ENCODE peak calls at places on chromosomes 1 and 21, in five cellular contexts. M is H1, H is HCT116, B is HepG2, L is GM12878. N is an unnamed sample.

GRCh38 chr1:58815069-58815679 is 31.3 kb upstream of the JUN start:
- DNase-seq in M (peak; percentile 51), H (peak; percentile 52), B (peak; percentile 66), L (peak; percentile 23), N (peak; percentile 83)

GRCh38 chr21:45308211-45309068 is 20.7 kb upstream of the POFUT2 start:
- DNase-seq in M (no peak), H (no peak), B (peak; percentile 87), L (no peak), N (no peak)

GRCh38 chr1:226021406-226022200 is 22.5 kb upstream of the SDE2 start:
- DNase-seq in M (no peak), H (no peak), B (no peak), L (no peak), N (no peak)

GRCh38 chr1:2573250-2573649 is 13.3 kb upstream of the PRXL2B start:
- DNase-seq in M (no peak), H (no peak), B (no peak), L (no peak), N (no peak)

GRCh38 chr1:238252033-238252802 is 361.5 kb upstream of the ZP4 start:
- DNase-seq in M (peak; percentile 60), H (no peak), B (no peak), L (no peak), N (peak; percentile 27)

GRCh38 chr1:63847308-63847910 is 73.6 kb downstream of the ROR1 start:
- DNase-seq in M (no peak), H (no peak), B (no peak), L (no peak), N (no peak)

GRCh38 chr1:163410073-163410522 is 88.3 kb downstream of the NUF2 start:
- DNase-seq in M (peak; percentile 65), H (peak; percentile 48), B (peak; percentile 51), L (no peak), N (peak; percentile 30)

GRCh38 chr21:14740692-14741091 is 194.6 kb upstream of the SAMSN1 start:
- DNase-seq in M (no peak), H (no peak), B (no peak), L (no peak), N (no peak)

GRCh38 chr1:44785501-44786137 is 2.4 kb downstream of the BEST4 start:
- DNase-seq in M (no peak), H (no peak), B (no peak), L (no peak), N (no peak)

GRCh38 chr21:35886887-35887286 is 173.4 kb downstream of the SETD4 start:
- DNase-seq in M (no peak), H (no peak), B (no peak), L (no peak), N (no peak)

GRCh38 chr21:38945536-38946245 is 140.0 kb downstream of the ETS2 start:
- DNase-seq in M (peak; percentile 17), H (no peak), B (no peak), L (no peak), N (no peak)

GRCh38 chr1:241658081-241658793 is 6.2 kb downstream of the WDR64 start:
- DNase-seq in M (no peak), H (no peak), B (no peak), L (no peak), N (no peak)

GRCh38 chr1:11708554-11709350 is 17.2 kb downstream of the DRAXIN start:
- DNase-seq in M (no peak), H (no peak), B (no peak), L (no peak), N (no peak)

GRCh38 chr1:176656257-176656995 is 193.5 kb downstream of the PAPPA2 start:
- DNase-seq in M (no peak), H (no peak), B (no peak), L (no peak), N (no peak)

GRCh38 chr1:40919475-40920011 is 57.4 kb upstream of the CITED4 start:
- DNase-seq in M (no peak), H (peak; percentile 66), B (peak; percentile 97), L (no peak), N (no peak)

GRCh38 chr1:64043976-64044375 is 159.4 kb upstream of the UBE2U start:
- DNase-seq in M (no peak), H (no peak), B (no peak), L (no peak), N (no peak)

GRCh38 chr1:21238141-21238800 is 52.0 kb downstream of the ECE1 start:
- DNase-seq in M (no peak), H (no peak), B (no peak), L (no peak), N (no peak)

GRCh38 chr1:224333939-224334701 is 4.1 kb upstream of the NVL start:
- DNase-seq in M (no peak), H (no peak), B (no peak), L (peak; percentile 33), N (peak; percentile 40)

GRCh38 chr1:97071163-97071562 is 349.6 kb downstream of the PTBP2 start:
- DNase-seq in M (no peak), H (no peak), B (no peak), L (no peak), N (no peak)

GRCh38 chr1:60245371-60245770 is 171.8 kb upstream of the C1orf87 start:
- DNase-seq in M (no peak), H (no peak), B (no peak), L (no peak), N (no peak)

GRCh38 chr21:46322351-46323226 is 1.1 kb downstream of the C21orf58 start:
- DNase-seq in M (no peak), H (no peak), B (no peak), L (no peak), N (no peak)

GRCh38 chr1:44602675-44603610 is 71.3 kb downstream of the TMEM53 start:
- DNase-seq in M (no peak), H (no peak), B (no peak), L (no peak), N (no peak)

GRCh38 chr21:34762761-34763160 is 94.0 kb downstream of the CLIC6 start:
- DNase-seq in M (no peak), H (no peak), B (no peak), L (no peak), N (no peak)

GRCh38 chr1:150272379-150272840 is at the start of gene C1orf54:
- DNase-seq in M (no peak), H (no peak), B (no peak), L (no peak), N (no peak)

GRCh38 chr1:169795687-169796086 is 980 bp upstream of the METTL18 start:
- DNase-seq in M (no peak), H (no peak), B (no peak), L (no peak), N (no peak)
- TF ChIP-seq SRF in M (no peak), H (no peak), B (no peak), L (no peak), N (no peak)

DNA sequence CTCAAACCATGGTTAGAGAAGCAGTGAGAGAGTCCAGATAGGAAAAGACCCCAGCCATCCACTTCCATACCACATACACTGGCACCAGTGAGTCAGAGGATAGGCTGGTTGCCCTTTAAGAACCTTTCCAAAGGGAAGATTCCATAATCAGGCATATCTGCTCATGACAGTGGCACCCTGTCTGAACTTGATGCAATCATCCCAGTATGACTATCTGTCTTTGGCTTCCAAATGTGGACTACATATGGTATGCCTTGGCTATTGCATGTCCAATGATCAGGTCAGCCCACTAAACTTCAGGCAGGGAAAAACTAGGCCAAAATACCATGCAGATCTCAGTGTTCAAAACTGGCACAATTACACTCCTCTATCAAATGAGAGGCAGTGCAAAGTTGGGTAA is 20.6 kb downstream of the NPR1 start:
- DNase-seq in M (no peak), H (no peak), B (no peak), L (no peak), N (no peak)
- TF ChIP-seq SRF in M (no peak), H (no peak), B (no peak), L (no peak), N (no peak)

DNA sequence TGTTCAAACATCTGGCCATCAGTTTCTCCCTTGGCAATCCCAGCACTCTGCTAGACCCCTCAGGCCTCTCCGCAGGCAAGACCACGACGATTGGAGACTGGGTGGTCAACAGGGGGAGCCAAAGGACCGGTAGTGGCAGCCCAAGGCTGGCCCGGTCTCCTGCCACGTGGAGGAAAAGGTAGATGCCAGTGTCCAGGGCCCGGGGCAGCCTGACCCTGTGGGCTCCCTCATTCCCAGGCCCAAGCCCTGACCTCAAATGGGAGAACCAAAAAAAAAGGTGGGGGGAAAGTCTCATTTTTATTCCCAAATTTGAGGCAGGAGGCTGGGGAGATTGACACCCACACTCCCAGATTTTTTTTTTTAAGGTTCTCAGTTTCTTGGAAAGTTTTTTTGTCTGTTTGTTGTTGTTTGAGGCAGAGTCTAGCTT is 24.8 kb downstream of the S100A6 start:
- DNase-seq in M (no peak), H (peak; percentile 70), B (peak; percentile 71), L (no peak), N (peak; percentile 85)
- TF ChIP-seq SRF in M (no peak), H (no peak), B (no peak), L (no peak), N (no peak)

GRCh38 chr21:41950941-41951408 is 2.8 kb downstream of the C2CD2 start:
- DNase-seq in M (no peak), H (no peak), B (no peak), L (no peak), N (no peak)
- TF ChIP-seq SRF in M (no peak), H (no peak), B (no peak), L (no peak), N (no peak)

DNA sequence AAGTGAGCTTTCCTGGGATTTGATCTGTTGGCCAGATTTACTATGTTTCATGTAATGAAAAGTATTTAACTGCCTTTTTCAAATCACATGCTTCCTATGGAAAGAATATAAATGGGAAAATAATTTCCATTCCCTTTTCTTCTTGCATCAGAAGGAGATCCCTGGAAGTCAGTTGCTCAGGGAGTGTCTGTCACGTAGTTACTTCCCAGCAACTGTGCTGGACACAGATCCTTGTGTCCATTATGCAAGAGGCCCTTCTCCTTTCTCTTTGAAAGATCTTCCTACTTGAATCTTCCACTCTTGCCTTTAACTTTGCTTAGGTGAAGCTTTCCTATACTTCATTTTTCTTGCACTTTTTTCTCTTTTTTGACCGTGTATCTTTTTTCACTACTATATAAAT is 59.4 kb downstream of the CENPF start:
- DNase-seq in M (no peak), H (no peak), B (no peak), L (no peak), N (no peak)
- TF ChIP-seq SRF in M (no peak), H (no peak), B (no peak), L (no peak), N (no peak)

GRCh38 chr1:8343464-8344001 is 25.6 kb downstream of the SLC45A1 start:
- DNase-seq in M (no peak), H (peak; percentile 46), B (peak; percentile 67), L (no peak), N (no peak)
- TF ChIP-seq SRF in M (no peak), H (no peak), B (no peak), L (no peak), N (no peak)

GRCh38 chr1:165114889-165115285 is 241.6 kb downstream of the LMX1A start:
- DNase-seq in M (no peak), H (no peak), B (no peak), L (no peak), N (no peak)

GRCh38 chr1:165116732-165117131 is 239.8 kb downstream of the LMX1A start:
- DNase-seq in M (no peak), H (peak; percentile 48), B (no peak), L (no peak), N (no peak)

GRCh38 chr1:165117482-165117881 is 239.0 kb downstream of the LMX1A start:
- DNase-seq in M (no peak), H (no peak), B (no peak), L (no peak), N (no peak)

GRCh38 chr1:165112260-165112659 is 244.3 kb downstream of the LMX1A start:
- DNase-seq in M (no peak), H (no peak), B (no peak), L (no peak), N (no peak)

GRCh38 chr1:165114022-165114888 is 242.3 kb downstream of the LMX1A start:
- DNase-seq in M (peak; percentile 47), H (peak; percentile 44), B (peak; percentile 35), L (no peak), N (peak; percentile 45)
- TF ChIP-seq SRF in M (peak; percentile 75), H (peak; percentile 47), B (no peak), L (no peak), N (peak; percentile 74)

N was measured in K562.